ENCODE peak calls at places on chromosomes 7 and 10, in nine cellular contexts. R is breast epithelium; F is fibroblast of mammary gland; K is PC-9; D is heart left ventricle; J is right cardiac atrium; N is hepatocyte; C is CD8-positive, alpha-beta T cell; B is tibial nerve. U is an unnamed sample.

GRCh38 chr7:41185851-41186250 is 517.0 kb downstream of the INHBA start:
- DNase-seq in C (no peak), B (no peak), J (no peak), N (no peak), R (no peak), F (peak), K (no peak), D (no peak), U (no peak)

GRCh38 chr10:64732372-64732715 is 1211.1 kb downstream of the REEP3 start:
- DNase-seq in R (no peak), B (no peak), J (peak), N (no peak), F (no peak), D (no peak), K (no peak), C (no peak), U (no peak)

GRCh38 chr10:14665304-14665703 is 109.4 kb downstream of the FAM107B start:
- DNase-seq in K (no peak), F (peak), D (no peak), C (no peak), B (no peak), J (no peak), N (peak), R (no peak), U (no peak)

GRCh38 chr7:158054611-158055010 is 533.0 kb downstream of the PTPRN2 start:
- DNase-seq in D (no peak), C (no peak), N (no peak), K (no peak), J (peak), B (no peak), F (no peak), R (no peak), U (no peak)

GRCh38 chr7:44618754-44619153 is 12.3 kb downstream of the OGDH start:
- DNase-seq in B (no peak), F (no peak), R (no peak), C (no peak), J (no peak), K (peak), N (peak), D (no peak), U (peak)

GRCh38 chr10:73577788-73578187 is 13.4 kb downstream of the USP54 start:
- DNase-seq in N (peak), B (peak), K (peak), C (no peak), J (peak), F (peak), D (peak), R (peak), U (no peak)

GRCh38 chr10:13439771-13440708 is 88.8 kb downstream of the BEND7 start:
- DNase-seq in C (peak), R (peak), K (peak), N (peak), J (peak), F (peak), B (peak), D (peak), U (no peak)

GRCh38 chr10:75972494-75973276 is 541.3 kb downstream of the LRMDA start:
- DNase-seq in D (no peak), F (peak), K (no peak), C (no peak), B (peak), J (no peak), R (no peak), N (peak), U (no peak)

GRCh38 chr10:74825371-74826141 is 844 bp upstream of the KAT6B start:
- DNase-seq in K (no peak), J (no peak), N (peak), B (no peak), C (peak), D (no peak), F (no peak), R (no peak), U (no peak)

GRCh38 chr7:95725170-95725569 is 47.2 kb upstream of the DYNC1I1 start:
- DNase-seq in B (no peak), C (no peak), N (no peak), D (no peak), R (no peak), F (no peak), K (no peak), J (no peak), U (no peak)

GRCh38 chr7:85686410-85687181 is 499.7 kb upstream of the SEMA3D start:
- DNase-seq in D (no peak), B (no peak), K (no peak), F (peak), R (no peak), C (no peak), N (no peak), J (no peak), U (no peak)

GRCh38 chr7:24390376-24391157 is 106.6 kb downstream of the NPY start:
- DNase-seq in F (no peak), D (no peak), N (no peak), C (no peak), K (no peak), R (no peak), J (no peak), B (no peak), U (no peak)

GRCh38 chr7:91181949-91182348 is 82.3 kb upstream of the FZD1 start:
- DNase-seq in R (no peak), K (no peak), D (no peak), N (no peak), C (no peak), F (peak), J (no peak), B (no peak), U (no peak)

GRCh38 chr10:28669227-28670173 is 7.8 kb upstream of the BAMBI start:
- DNase-seq in K (no peak), N (no peak), F (no peak), C (no peak), B (no peak), R (no peak), J (no peak), D (no peak), U (no peak)
- H3K4me3 ChIP-seq in K (peak), N (peak), F (peak), C (no peak), B (peak), R (peak), J (peak), D (peak), U (peak)

GRCh38 chr10:100742067-100742771 is 3.2 kb upstream of the PAX2 start:
- DNase-seq in B (no peak), R (no peak), F (no peak), D (no peak), C (no peak), J (no peak), K (no peak), N (no peak), U (no peak)

GRCh38 chr10:100743626-100744135 is 1.7 kb upstream of the PAX2 start:
- DNase-seq in R (no peak), D (no peak), N (peak), C (peak), J (no peak), B (no peak), K (no peak), F (peak), U (no peak)

GRCh38 chr10:100744136-100744979 is 1.0 kb upstream of the PAX2 start:
- DNase-seq in K (no peak), F (no peak), D (no peak), N (no peak), J (no peak), R (no peak), C (no peak), B (no peak), U (no peak)

GRCh38 chr10:100741386-100742066 is 3.9 kb upstream of the PAX2 start:
- DNase-seq in B (no peak), D (no peak), R (no peak), F (no peak), J (no peak), N (no peak), K (no peak), C (no peak), U (no peak)

GRCh38 chr10:100742936-100743335 is 2.4 kb upstream of the PAX2 start:
- DNase-seq in C (no peak), J (no peak), D (no peak), K (no peak), B (no peak), N (no peak), F (no peak), R (no peak), U (no peak)
- H3K4me3 ChIP-seq in C (no peak), J (no peak), D (no peak), K (no peak), B (no peak), N (no peak), F (no peak), R (no peak), U (peak)

GRCh38 chr7:100897111-100897608 is 1.5 kb upstream of the ACHE start:
- DNase-seq in C (peak), R (no peak), F (no peak), D (peak), J (peak), B (no peak), N (peak), K (peak), U (no peak)

GRCh38 chr7:100897772-100898454 is 2.2 kb upstream of the ACHE start:
- DNase-seq in C (no peak), D (no peak), J (no peak), F (no peak), N (peak), B (no peak), R (no peak), K (no peak), U (no peak)

GRCh38 chr7:100895701-100895955 is at the start of gene ACHE:
- DNase-seq in D (no peak), R (no peak), B (no peak), C (no peak), J (no peak), K (no peak), N (no peak), F (no peak), U (no peak)

GRCh38 chr7:100895956-100896742 is 461 bp upstream of the ACHE start:
- DNase-seq in K (no peak), B (no peak), J (peak), D (peak), N (peak), F (no peak), C (no peak), R (no peak), U (no peak)

DNA sequence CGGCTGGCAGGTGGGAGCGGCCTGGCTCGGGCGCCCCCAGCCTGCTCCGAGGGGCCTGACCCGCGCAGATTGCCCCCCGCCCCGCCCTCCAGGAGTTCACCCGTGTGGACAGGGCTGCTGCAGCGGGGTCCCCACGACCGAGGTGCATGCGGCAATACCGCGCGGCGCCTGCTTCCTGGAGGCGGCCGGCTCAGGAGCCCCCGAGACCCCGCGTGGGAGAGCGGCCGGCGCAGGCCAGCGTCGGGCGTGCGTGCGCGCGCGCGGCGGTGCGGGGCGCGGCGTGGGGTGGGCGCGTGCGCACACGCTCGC is 1.0 kb upstream of the ACHE start:
- DNase-seq in D (no peak), J (no peak), B (no peak), C (no peak), R (no peak), F (no peak), K (no peak), N (no peak), U (no peak)
- H3K4me3 ChIP-seq in D (peak), J (peak), B (peak), C (no peak), R (peak), F (no peak), K (no peak), N (no peak), U (no peak)

GRCh38 chr10:6343321-6344010 is 140.7 kb downstream of the PFKFB3 start:
- DNase-seq in J (no peak), N (no peak), F (no peak), D (no peak), B (no peak), R (no peak), C (no peak), K (no peak), U (no peak)
- H3K4me3 ChIP-seq in J (no peak), N (no peak), F (no peak), D (no peak), B (no peak), R (no peak), C (no peak), K (no peak), U (no peak)

DNA sequence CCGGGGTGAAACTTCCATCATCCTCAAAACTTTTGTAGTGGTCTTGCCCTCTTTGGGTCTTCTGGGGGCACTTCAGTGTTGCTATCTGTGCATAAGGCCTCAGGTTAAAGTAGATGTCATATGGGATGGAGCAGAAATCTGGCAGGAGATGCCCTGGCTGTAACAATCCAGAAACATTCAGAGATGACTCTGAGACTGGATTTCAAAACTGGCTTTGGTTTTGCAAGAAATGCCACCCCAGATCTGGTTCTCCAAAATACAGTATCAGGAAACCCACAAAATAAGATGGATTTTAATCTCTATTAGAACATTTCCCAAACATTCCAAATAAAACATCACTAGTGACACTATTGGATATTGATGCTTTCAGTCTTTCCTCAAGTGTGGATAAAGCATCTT is 191.5 kb downstream of the REEP3 start:
- DNase-seq in K (no peak), R (no peak), B (no peak), J (no peak), C (no peak), F (peak), N (no peak), D (no peak), U (no peak)
- H3K4me3 ChIP-seq in K (no peak), R (no peak), B (no peak), J (no peak), C (no peak), F (no peak), N (no peak), D (no peak), U (no peak)

GRCh38 chr7:65449505-65449852 is 75.8 kb downstream of the ZNF92 start:
- DNase-seq in K (no peak), N (no peak), D (no peak), B (no peak), J (no peak), R (no peak), C (no peak), F (no peak), U (no peak)
- H3K4me3 ChIP-seq in K (no peak), N (no peak), D (no peak), B (no peak), J (no peak), R (no peak), C (no peak), F (no peak), U (no peak)

GRCh38 chr10:91589656-91590035 is 43.2 kb downstream of the PPP1R3C start:
- DNase-seq in B (no peak), F (no peak), N (no peak), R (no peak), K (no peak), C (no peak), D (no peak), J (no peak), U (no peak)

GRCh38 chr10:91590904-91591791 is 41.7 kb downstream of the PPP1R3C start:
- DNase-seq in F (peak), B (no peak), J (peak), K (no peak), D (peak), N (peak), C (no peak), R (no peak), U (no peak)

GRCh38 chr10:91589015-91589655 is 43.7 kb downstream of the PPP1R3C start:
- DNase-seq in D (peak), N (no peak), B (no peak), R (no peak), J (peak), C (no peak), K (no peak), F (peak), U (no peak)

GRCh38 chr10:91591792-91592165 is 41.1 kb downstream of the PPP1R3C start:
- DNase-seq in B (no peak), R (no peak), F (no peak), D (no peak), K (no peak), C (no peak), J (no peak), N (no peak), U (no peak)

DNA sequence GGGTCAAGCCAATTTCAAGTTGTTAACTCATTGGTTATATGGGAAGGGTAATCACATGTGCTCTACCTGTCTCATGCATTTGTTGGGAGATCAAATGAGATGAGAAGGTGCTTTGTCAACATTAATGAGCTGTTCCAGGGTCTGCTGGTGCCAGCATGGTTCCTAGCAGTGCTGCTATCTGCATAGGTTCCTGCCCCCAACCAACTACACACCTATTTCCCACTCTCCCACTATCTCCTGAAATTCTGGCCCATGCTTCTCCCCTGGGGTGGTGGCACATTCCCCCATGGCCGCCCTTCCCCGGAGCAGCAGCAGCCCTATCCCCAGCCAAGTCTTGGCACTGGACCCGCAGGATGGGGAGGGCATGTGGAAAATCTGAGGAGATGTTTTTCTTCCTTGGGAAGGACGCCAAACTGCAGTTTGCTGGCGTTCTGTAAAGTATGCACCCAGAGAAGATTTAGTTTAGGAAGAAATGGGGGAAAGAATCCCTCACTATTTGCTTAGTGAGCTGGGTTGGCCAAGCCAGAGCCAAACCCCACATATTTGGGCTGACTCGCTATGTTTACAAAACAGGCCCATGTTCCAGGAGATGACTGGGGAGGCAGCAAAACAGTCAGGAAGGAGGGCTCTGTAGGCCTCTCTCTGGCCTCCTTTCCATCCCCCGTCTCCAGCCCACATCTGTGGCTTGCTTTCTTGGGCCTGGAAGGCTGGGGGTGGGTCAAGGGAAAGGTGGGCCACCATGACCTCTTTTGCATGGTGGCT is 42.5 kb downstream of the PPP1R3C start:
- DNase-seq in J (peak), C (no peak), N (peak), D (peak), K (peak), B (peak), F (peak), R (peak), U (no peak)
- H3K4me3 ChIP-seq in J (no peak), C (no peak), N (no peak), D (no peak), K (no peak), B (no peak), F (no peak), R (no peak), U (no peak)